ENCODE peak calls at places on chromosomes 3 and 15, in nine cellular contexts. One of them, this sample, is unnamed.

GRCh38 chr15:56931674-56932507 is 13.4 kb downstream of the TCF12 start:
- DNase-seq in NCI-H2081: no peak
- DNase-seq in AG09309: no peak
- DNase-seq in head of caudate nucleus: no peak
- DNase-seq in Daoy: no peak
- DNase-seq in fibroblast of the conjunctiva: no peak
- DNase-seq in AG10803: no peak
- DNase-seq in uterus: no peak
- DNase-seq in left cardiac atrium: no peak
- DNase-seq in this sample: peak

GRCh38 chr3:129992781-129993180 is 18.3 kb downstream of the TRH start:
- DNase-seq in Daoy: no peak
- DNase-seq in AG09309: no peak
- DNase-seq in fibroblast of the conjunctiva: no peak
- DNase-seq in uterus: no peak
- DNase-seq in AG10803: no peak
- DNase-seq in NCI-H2081: no peak
- DNase-seq in left cardiac atrium: no peak
- DNase-seq in head of caudate nucleus: no peak
- DNase-seq in this sample: no peak

GRCh38 chr3:188950832-188951489 is 220.8 kb upstream of the TPRG1 start:
- DNase-seq in head of caudate nucleus: no peak
- DNase-seq in fibroblast of the conjunctiva: peak
- DNase-seq in NCI-H2081: no peak
- DNase-seq in AG09309: peak
- DNase-seq in uterus: peak
- DNase-seq in left cardiac atrium: peak
- DNase-seq in AG10803: peak
- DNase-seq in Daoy: peak
- DNase-seq in this sample: no peak

GRCh38 chr3:98744283-98744682 is 18.9 kb upstream of the ST3GAL6 start:
- DNase-seq in Daoy: no peak
- DNase-seq in uterus: no peak
- DNase-seq in AG10803: no peak
- DNase-seq in NCI-H2081: no peak
- DNase-seq in left cardiac atrium: no peak
- DNase-seq in AG09309: no peak
- DNase-seq in fibroblast of the conjunctiva: no peak
- DNase-seq in head of caudate nucleus: no peak
- DNase-seq in this sample: no peak

GRCh38 chr3:45596290-45596791 is 1.8 kb downstream of the LIMD1 start:
- DNase-seq in AG09309: no peak
- DNase-seq in head of caudate nucleus: no peak
- DNase-seq in AG10803: no peak
- DNase-seq in Daoy: no peak
- DNase-seq in NCI-H2081: no peak
- DNase-seq in fibroblast of the conjunctiva: no peak
- DNase-seq in uterus: no peak
- DNase-seq in left cardiac atrium: no peak
- DNase-seq in this sample: no peak

GRCh38 chr3:40103829-40104228 is 205.7 kb upstream of the EIF1B start:
- DNase-seq in head of caudate nucleus: no peak
- DNase-seq in NCI-H2081: no peak
- DNase-seq in Daoy: no peak
- DNase-seq in fibroblast of the conjunctiva: no peak
- DNase-seq in left cardiac atrium: no peak
- DNase-seq in AG10803: no peak
- DNase-seq in uterus: no peak
- DNase-seq in AG09309: no peak
- DNase-seq in this sample: no peak

GRCh38 chr3:131238496-131238895 is 143.1 kb upstream of the NUDT16 start:
- DNase-seq in fibroblast of the conjunctiva: no peak
- DNase-seq in NCI-H2081: no peak
- DNase-seq in Daoy: no peak
- DNase-seq in AG10803: no peak
- DNase-seq in uterus: no peak
- DNase-seq in left cardiac atrium: no peak
- DNase-seq in AG09309: no peak
- DNase-seq in head of caudate nucleus: no peak
- DNase-seq in this sample: no peak

GRCh38 chr3:29764059-29764458 is 483.2 kb downstream of the RBMS3 start:
- DNase-seq in AG10803: peak
- DNase-seq in head of caudate nucleus: no peak
- DNase-seq in uterus: no peak
- DNase-seq in Daoy: peak
- DNase-seq in NCI-H2081: no peak
- DNase-seq in fibroblast of the conjunctiva: peak
- DNase-seq in left cardiac atrium: no peak
- DNase-seq in AG09309: peak
- DNase-seq in this sample: no peak

GRCh38 chr15:93583533-93583932 is 494.5 kb upstream of the RGMA start:
- DNase-seq in AG10803: no peak
- DNase-seq in fibroblast of the conjunctiva: no peak
- DNase-seq in NCI-H2081: no peak
- DNase-seq in head of caudate nucleus: no peak
- DNase-seq in AG09309: no peak
- DNase-seq in left cardiac atrium: no peak
- DNase-seq in uterus: peak
- DNase-seq in Daoy: no peak
- DNase-seq in this sample: no peak

GRCh38 chr15:85716261-85716660 is 78.5 kb downstream of the KLHL25 start:
- DNase-seq in NCI-H2081: no peak
- DNase-seq in AG10803: no peak
- DNase-seq in head of caudate nucleus: no peak
- DNase-seq in AG09309: no peak
- DNase-seq in Daoy: no peak
- DNase-seq in left cardiac atrium: no peak
- DNase-seq in uterus: no peak
- DNase-seq in fibroblast of the conjunctiva: no peak
- DNase-seq in this sample: no peak

GRCh38 chr3:36514171-36514570 is 133.9 kb downstream of the STAC start:
- DNase-seq in left cardiac atrium: no peak
- DNase-seq in head of caudate nucleus: no peak
- DNase-seq in uterus: no peak
- DNase-seq in NCI-H2081: no peak
- DNase-seq in AG09309: no peak
- DNase-seq in Daoy: no peak
- DNase-seq in AG10803: no peak
- DNase-seq in fibroblast of the conjunctiva: no peak
- DNase-seq in this sample: no peak

GRCh38 chr15:93151488-93151887 is 62.5 kb upstream of the RGMA start:
- DNase-seq in uterus: no peak
- DNase-seq in fibroblast of the conjunctiva: no peak
- DNase-seq in NCI-H2081: no peak
- DNase-seq in AG10803: no peak
- DNase-seq in head of caudate nucleus: no peak
- DNase-seq in Daoy: peak
- DNase-seq in AG09309: no peak
- DNase-seq in left cardiac atrium: no peak
- DNase-seq in this sample: no peak

GRCh38 chr3:155313303-155313702 is 19.8 kb upstream of the STRIT1 start:
- DNase-seq in Daoy: no peak
- DNase-seq in head of caudate nucleus: no peak
- DNase-seq in AG10803: peak
- DNase-seq in NCI-H2081: no peak
- DNase-seq in uterus: no peak
- DNase-seq in fibroblast of the conjunctiva: no peak
- DNase-seq in left cardiac atrium: no peak
- DNase-seq in AG09309: peak
- DNase-seq in this sample: no peak

GRCh38 chr3:24401090-24401810 is 93.4 kb downstream of the THRB start:
- DNase-seq in NCI-H2081: peak
- DNase-seq in left cardiac atrium: no peak
- DNase-seq in fibroblast of the conjunctiva: peak
- DNase-seq in AG09309: no peak
- DNase-seq in uterus: no peak
- DNase-seq in Daoy: no peak
- DNase-seq in head of caudate nucleus: no peak
- DNase-seq in AG10803: no peak
- DNase-seq in this sample: no peak

GRCh38 chr3:38008191-38008701 is 17.7 kb downstream of the VILL start:
- DNase-seq in AG10803: no peak
- DNase-seq in fibroblast of the conjunctiva: no peak
- DNase-seq in Daoy: no peak
- DNase-seq in uterus: no peak
- DNase-seq in left cardiac atrium: peak
- DNase-seq in NCI-H2081: no peak
- DNase-seq in AG09309: no peak
- DNase-seq in head of caudate nucleus: no peak
- DNase-seq in this sample: no peak

GRCh38 chr3:128800241-128801187 is 74.5 kb downstream of the RAB7A start:
- DNase-seq in head of caudate nucleus: peak
- DNase-seq in Daoy: no peak
- DNase-seq in NCI-H2081: no peak
- DNase-seq in fibroblast of the conjunctiva: no peak
- DNase-seq in AG09309: no peak
- DNase-seq in left cardiac atrium: no peak
- DNase-seq in AG10803: no peak
- DNase-seq in uterus: no peak
- DNase-seq in this sample: no peak

GRCh38 chr15:67232591-67232990 is 21.9 kb downstream of the AAGAB start:
- DNase-seq in uterus: no peak
- DNase-seq in AG10803: no peak
- DNase-seq in AG09309: no peak
- DNase-seq in fibroblast of the conjunctiva: no peak
- DNase-seq in Daoy: no peak
- DNase-seq in left cardiac atrium: no peak
- DNase-seq in NCI-H2081: no peak
- DNase-seq in head of caudate nucleus: no peak
- DNase-seq in this sample: no peak

GRCh38 chr3:154121236-154122095 is at the start of gene ARHGEF26:
- DNase-seq in Daoy: peak
- DNase-seq in left cardiac atrium: peak
- DNase-seq in NCI-H2081: peak
- DNase-seq in AG09309: no peak
- DNase-seq in uterus: peak
- DNase-seq in AG10803: peak
- DNase-seq in head of caudate nucleus: peak
- DNase-seq in fibroblast of the conjunctiva: peak
- DNase-seq in this sample: peak

GRCh38 chr15:64348455-64348854 is 7.5 kb downstream of the CSNK1G1 start:
- DNase-seq in Daoy: no peak
- DNase-seq in NCI-H2081: no peak
- DNase-seq in fibroblast of the conjunctiva: no peak
- DNase-seq in left cardiac atrium: no peak
- DNase-seq in head of caudate nucleus: no peak
- DNase-seq in AG09309: no peak
- DNase-seq in AG10803: peak
- DNase-seq in uterus: no peak
- DNase-seq in this sample: no peak

GRCh38 chr3:156812521-156813335 is 13.4 kb upstream of the LEKR1 start:
- DNase-seq in Daoy: peak
- DNase-seq in fibroblast of the conjunctiva: no peak
- DNase-seq in uterus: no peak
- DNase-seq in head of caudate nucleus: no peak
- DNase-seq in AG10803: peak
- DNase-seq in NCI-H2081: peak
- DNase-seq in left cardiac atrium: no peak
- DNase-seq in AG09309: no peak
- DNase-seq in this sample: no peak

GRCh38 chr3:48478631-48479555 is 25.1 kb downstream of the SHISA5 start:
- DNase-seq in left cardiac atrium: no peak
- DNase-seq in NCI-H2081: no peak
- DNase-seq in fibroblast of the conjunctiva: no peak
- DNase-seq in uterus: no peak
- DNase-seq in Daoy: no peak
- DNase-seq in AG10803: no peak
- DNase-seq in head of caudate nucleus: no peak
- DNase-seq in AG09309: no peak
- DNase-seq in this sample: no peak

GRCh38 chr3:195580733-195581443 is 2.9 kb downstream of the APOD start:
- DNase-seq in AG09309: peak
- DNase-seq in NCI-H2081: no peak
- DNase-seq in uterus: no peak
- DNase-seq in fibroblast of the conjunctiva: peak
- DNase-seq in head of caudate nucleus: peak
- DNase-seq in left cardiac atrium: no peak
- DNase-seq in Daoy: no peak
- DNase-seq in AG10803: peak
- DNase-seq in this sample: no peak

GRCh38 chr3:53938645-53939044 is 47.0 kb upstream of the SELENOK start:
- DNase-seq in fibroblast of the conjunctiva: peak
- DNase-seq in NCI-H2081: peak
- DNase-seq in head of caudate nucleus: no peak
- DNase-seq in AG10803: peak
- DNase-seq in AG09309: no peak
- DNase-seq in uterus: no peak
- DNase-seq in Daoy: peak
- DNase-seq in left cardiac atrium: no peak
- DNase-seq in this sample: peak

GRCh38 chr15:51076898-51077564 is 17.7 kb downstream of the TNFAIP8L3 start:
- DNase-seq in NCI-H2081: no peak
- DNase-seq in left cardiac atrium: peak
- DNase-seq in AG09309: no peak
- DNase-seq in fibroblast of the conjunctiva: peak
- DNase-seq in AG10803: peak
- DNase-seq in uterus: peak
- DNase-seq in head of caudate nucleus: peak
- DNase-seq in Daoy: peak
- DNase-seq in this sample: peak

GRCh38 chr15:74631935-74632560 is 16.4 kb downstream of the CLK3 start:
- DNase-seq in NCI-H2081: peak
- DNase-seq in AG10803: peak
- DNase-seq in fibroblast of the conjunctiva: no peak
- DNase-seq in AG09309: no peak
- DNase-seq in uterus: peak
- DNase-seq in Daoy: peak
- DNase-seq in left cardiac atrium: peak
- DNase-seq in head of caudate nucleus: peak
- DNase-seq in this sample: peak

GRCh38 chr3:197505796-197506553 is 49.8 kb downstream of the BDH1 start:
- DNase-seq in uterus: no peak
- DNase-seq in AG10803: no peak
- DNase-seq in Daoy: no peak
- DNase-seq in AG09309: no peak
- DNase-seq in NCI-H2081: no peak
- DNase-seq in fibroblast of the conjunctiva: no peak
- DNase-seq in head of caudate nucleus: no peak
- DNase-seq in left cardiac atrium: peak
- DNase-seq in this sample: no peak

GRCh38 chr3:77079988-77080585 is 40.2 kb downstream of the ROBO2 start:
- DNase-seq in left cardiac atrium: no peak
- DNase-seq in AG09309: no peak
- DNase-seq in AG10803: no peak
- DNase-seq in NCI-H2081: no peak
- DNase-seq in fibroblast of the conjunctiva: no peak
- DNase-seq in uterus: no peak
- DNase-seq in Daoy: no peak
- DNase-seq in head of caudate nucleus: no peak
- DNase-seq in this sample: no peak